ENCODE peak calls at places on chromosomes 6 and 20, in four cellular contexts. One of them, this sample, is unnamed.

GRCh38 chr6:33961686-33962085 is 157.9 kb upstream of the MLN start:
- DNase-seq in left lung: no peak
- DNase-seq in AG04450: no peak
- DNase-seq in AG10803: no peak
- DNase-seq in this sample: no peak

GRCh38 chr20:46151936-46152335 is 33.8 kb downstream of the CD40 start:
- DNase-seq in left lung: no peak
- DNase-seq in AG04450: no peak
- DNase-seq in AG10803: no peak
- DNase-seq in this sample: no peak

GRCh38 chr6:63437058-63437457 is 117.3 kb upstream of the LGSN start:
- DNase-seq in left lung: no peak
- DNase-seq in AG04450: no peak
- DNase-seq in AG10803: no peak
- DNase-seq in this sample: no peak

GRCh38 chr6:5103250-5103649 is 18.1 kb downstream of the PPP1R3G start:
- DNase-seq in left lung: no peak
- DNase-seq in AG04450: no peak
- DNase-seq in AG10803: no peak
- DNase-seq in this sample: no peak

GRCh38 chr20:57598060-57598459 is 22.2 kb downstream of the ZBP1 start:
- DNase-seq in left lung: no peak
- DNase-seq in AG04450: no peak
- DNase-seq in AG10803: no peak
- DNase-seq in this sample: no peak

GRCh38 chr6:137707590-137708360 is 159.3 kb upstream of the TNFAIP3 start:
- DNase-seq in left lung: peak; percentile 71
- DNase-seq in AG04450: peak; percentile 47
- DNase-seq in AG10803: peak; percentile 86
- DNase-seq in this sample: peak; percentile 42

GRCh38 chr6:158717341-158718328 is 67.8 kb downstream of the SYTL3 start:
- DNase-seq in left lung: no peak
- DNase-seq in AG04450: no peak
- DNase-seq in AG10803: no peak
- DNase-seq in this sample: no peak

GRCh38 chr6:105359419-105360366 is 43.2 kb downstream of the PREP start:
- DNase-seq in left lung: no peak
- DNase-seq in AG04450: peak; percentile 81
- DNase-seq in AG10803: peak; percentile 93
- DNase-seq in this sample: peak; percentile 84

GRCh38 chr6:73624896-73625295 is 28.9 kb downstream of the SLC17A5 start:
- DNase-seq in left lung: no peak
- DNase-seq in AG04450: no peak
- DNase-seq in AG10803: no peak
- DNase-seq in this sample: no peak

GRCh38 chr20:23157741-23158140 is 71.6 kb upstream of the CD93 start:
- DNase-seq in left lung: no peak
- DNase-seq in AG04450: no peak
- DNase-seq in AG10803: no peak
- DNase-seq in this sample: no peak

GRCh38 chr6:158784505-158784904 is 34.7 kb downstream of the EZR start:
- DNase-seq in left lung: no peak
- DNase-seq in AG04450: no peak
- DNase-seq in AG10803: peak; percentile 36
- DNase-seq in this sample: no peak

GRCh38 chr6:122718616-122719015 is 60.9 kb upstream of the FABP7 start:
- DNase-seq in left lung: no peak
- DNase-seq in AG04450: no peak
- DNase-seq in AG10803: no peak
- DNase-seq in this sample: no peak

GRCh38 chr6:119323926-119324325 is 25.6 kb downstream of the MAN1A1 start:
- DNase-seq in left lung: no peak
- DNase-seq in AG04450: no peak
- DNase-seq in AG10803: no peak
- DNase-seq in this sample: no peak

GRCh38 chr6:148855744-148856143 is 108.9 kb downstream of the UST start:
- DNase-seq in left lung: no peak
- DNase-seq in AG04450: no peak
- DNase-seq in AG10803: no peak
- DNase-seq in this sample: no peak

GRCh38 chr6:146770965-146771735 is 172.4 kb downstream of the ADGB start:
- DNase-seq in left lung: peak; percentile 50
- DNase-seq in AG04450: no peak
- DNase-seq in AG10803: peak; percentile 51
- DNase-seq in this sample: no peak

GRCh38 chr6:14002176-14002947 is 77.6 kb downstream of the RNF182 start:
- DNase-seq in left lung: no peak
- DNase-seq in AG04450: no peak
- DNase-seq in AG10803: no peak
- DNase-seq in this sample: no peak

GRCh38 chr6:152952866-152953509 is 29.9 kb downstream of the FBXO5 start:
- DNase-seq in left lung: no peak
- DNase-seq in AG04450: no peak
- DNase-seq in AG10803: peak; percentile 56
- DNase-seq in this sample: no peak

GRCh38 chr20:64077876-64078551 is 1.3 kb downstream of the RGS19 start:
- DNase-seq in left lung: peak; percentile 69
- DNase-seq in AG04450: no peak
- DNase-seq in AG10803: no peak
- DNase-seq in this sample: no peak

GRCh38 chr6:50091641-50092040 is 41.9 kb upstream of the DEFB112 start:
- DNase-seq in left lung: no peak
- DNase-seq in AG04450: no peak
- DNase-seq in AG10803: peak; percentile 67
- DNase-seq in this sample: no peak

GRCh38 chr20:8213831-8214587 is 81.9 kb downstream of the PLCB1 start:
- DNase-seq in left lung: no peak
- DNase-seq in AG04450: no peak
- DNase-seq in AG10803: no peak
- DNase-seq in this sample: no peak

GRCh38 chr6:147726342-147726741 is 217.9 kb downstream of the SAMD5 start:
- DNase-seq in left lung: no peak
- DNase-seq in AG04450: no peak
- DNase-seq in AG10803: no peak
- DNase-seq in this sample: no peak

GRCh38 chr6:142682985-142683384 is 262.0 kb downstream of the HIVEP2 start:
- DNase-seq in left lung: no peak
- DNase-seq in AG04450: no peak
- DNase-seq in AG10803: no peak
- DNase-seq in this sample: no peak

GRCh38 chr6:53771780-53772624 is 22.8 kb upstream of the LRRC1 start:
- DNase-seq in left lung: no peak
- DNase-seq in AG04450: no peak
- DNase-seq in AG10803: peak; percentile 36
- DNase-seq in this sample: peak; percentile 56

GRCh38 chr20:25205277-25206062 is 10.0 kb downstream of the ENTPD6 start:
- DNase-seq in left lung: no peak
- DNase-seq in AG04450: no peak
- DNase-seq in AG10803: no peak
- DNase-seq in this sample: no peak

GRCh38 chr6:161434921-161435411 is 161.1 kb upstream of the AGPAT4 start:
- DNase-seq in left lung: no peak
- DNase-seq in AG04450: peak; percentile 93
- DNase-seq in AG10803: peak; percentile 99
- DNase-seq in this sample: peak; percentile 99

GRCh38 chr6:13524801-13525508 is 37.6 kb upstream of the GFOD1 start:
- DNase-seq in left lung: no peak
- DNase-seq in AG04450: no peak
- DNase-seq in AG10803: no peak
- DNase-seq in this sample: no peak

GRCh38 chr20:47438464-47439381 is 63.0 kb upstream of the NCOA3 start:
- DNase-seq in left lung: peak; percentile 39
- DNase-seq in AG04450: no peak
- DNase-seq in AG10803: no peak
- DNase-seq in this sample: no peak

GRCh38 chr20:48189177-48189576 is 403.9 kb upstream of the SULF2 start:
- DNase-seq in left lung: no peak
- DNase-seq in AG04450: no peak
- DNase-seq in AG10803: peak; percentile 61
- DNase-seq in this sample: no peak

GRCh38 chr6:158003910-158004695 is 22.4 kb downstream of the SYNJ2 start:
- DNase-seq in left lung: no peak
- DNase-seq in AG04450: no peak
- DNase-seq in AG10803: no peak
- DNase-seq in this sample: no peak

GRCh38 chr20:41969656-41970055 is 351.5 kb upstream of the CHD6 start:
- DNase-seq in left lung: no peak
- DNase-seq in AG04450: no peak
- DNase-seq in AG10803: no peak
- DNase-seq in this sample: no peak

GRCh38 chr6:129774697-129775447 is 64.9 kb upstream of the ARHGAP18 start:
- DNase-seq in left lung: peak; percentile 76
- DNase-seq in AG04450: peak; percentile 52
- DNase-seq in AG10803: peak; percentile 83
- DNase-seq in this sample: no peak

GRCh38 chr6:135250751-135251356 is 69.7 kb downstream of the MYB start:
- DNase-seq in left lung: no peak
- DNase-seq in AG04450: no peak
- DNase-seq in AG10803: no peak
- DNase-seq in this sample: no peak

GRCh38 chr20:4112490-4113420 is 97.4 kb upstream of the RNF24 start:
- DNase-seq in left lung: no peak
- DNase-seq in AG04450: no peak
- DNase-seq in AG10803: peak; percentile 55
- DNase-seq in this sample: no peak

DNA sequence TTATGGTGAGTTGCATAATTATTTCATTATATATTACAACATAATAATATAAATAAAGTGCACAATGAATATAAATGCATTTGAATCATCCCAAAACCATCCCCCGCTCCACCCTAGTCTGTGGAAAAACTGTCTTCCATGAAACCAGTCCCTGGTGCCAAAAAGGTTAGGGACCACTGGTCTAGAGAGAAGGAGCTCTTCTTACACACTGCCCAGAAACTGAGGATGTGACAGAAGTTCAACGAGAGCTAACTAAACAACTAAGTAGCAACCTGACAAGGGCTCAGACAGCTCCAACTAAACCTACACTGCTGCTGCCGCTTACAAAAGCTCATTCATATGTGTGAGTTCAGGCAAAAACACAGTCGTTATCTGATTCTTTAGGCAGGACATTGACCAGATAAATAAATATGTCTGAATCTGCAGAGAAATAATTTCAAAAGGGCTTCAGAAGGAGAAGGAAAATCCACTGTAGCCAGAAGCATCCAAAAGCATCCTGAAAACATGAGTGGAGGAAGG is 125.9 kb downstream of the ATXN1 start:
- DNase-seq in left lung: no peak
- DNase-seq in AG04450: no peak
- DNase-seq in AG10803: no peak
- DNase-seq in this sample: no peak
- H3K4me3 ChIP-seq in left lung: no peak overlapping the region
- H3K4me3 ChIP-seq in AG04450: no peak overlapping the region
- H3K4me3 ChIP-seq in AG10803: no peak overlapping the region
- H3K4me3 ChIP-seq in this sample: no peak overlapping the region

DNA sequence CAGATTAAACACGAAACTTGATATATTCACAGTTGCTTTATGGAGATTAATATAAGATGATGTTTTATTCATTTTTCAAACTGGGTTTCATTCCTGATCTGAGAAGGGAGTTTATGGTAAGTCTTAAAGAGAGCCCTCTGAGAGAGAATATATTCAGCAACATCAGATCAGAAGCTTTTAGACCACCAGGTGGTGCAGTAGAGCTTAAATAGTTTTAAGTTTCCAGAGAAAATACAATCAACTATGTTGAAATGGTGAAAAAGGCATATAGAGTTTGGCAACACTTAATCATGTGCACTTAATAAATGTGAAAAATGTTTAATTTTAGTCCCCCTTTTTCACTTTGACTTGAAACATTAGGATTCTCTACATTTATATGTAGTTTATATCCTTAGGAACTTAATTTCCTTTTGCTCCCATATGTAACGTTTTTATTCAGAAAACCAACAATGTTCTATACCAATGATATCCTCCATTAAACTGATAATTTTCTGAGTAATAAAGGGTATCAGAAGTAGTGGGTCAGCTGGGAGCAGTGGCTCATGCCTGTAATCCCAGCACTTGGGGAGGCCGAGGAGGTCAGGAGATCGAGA is 86.3 kb upstream of the CLDN20 start:
- DNase-seq in left lung: no peak
- DNase-seq in AG04450: peak; percentile 55
- DNase-seq in AG10803: peak; percentile 73
- DNase-seq in this sample: no peak
- TF ChIP-seq CTCF in left lung: peak; percentile 64
- TF ChIP-seq CTCF in AG04450: peak; percentile 70
- TF ChIP-seq CTCF in AG10803: peak; percentile 79
- TF ChIP-seq CTCF in this sample: peak; percentile 68

GRCh38 chr20:34475979-34476736 is 40.1 kb upstream of the DYNLRB1 start:
- DNase-seq in left lung: peak; percentile 37
- DNase-seq in AG04450: no peak
- DNase-seq in AG10803: peak; percentile 15
- DNase-seq in this sample: no peak
- H3K4me3 ChIP-seq in left lung: no peak overlapping the region
- H3K4me3 ChIP-seq in AG04450: no peak overlapping the region
- H3K4me3 ChIP-seq in AG10803: no peak overlapping the region
- H3K4me3 ChIP-seq in this sample: no peak overlapping the region

GRCh38 chr6:20454201-20454824 is 52.6 kb downstream of the E2F3 start:
- DNase-seq in left lung: no peak
- DNase-seq in AG04450: no peak
- DNase-seq in AG10803: no peak
- DNase-seq in this sample: no peak
- TF ChIP-seq CTCF in left lung: no peak
- TF ChIP-seq CTCF in AG04450: no peak
- TF ChIP-seq CTCF in AG10803: no peak
- TF ChIP-seq CTCF in this sample: no peak

DNA sequence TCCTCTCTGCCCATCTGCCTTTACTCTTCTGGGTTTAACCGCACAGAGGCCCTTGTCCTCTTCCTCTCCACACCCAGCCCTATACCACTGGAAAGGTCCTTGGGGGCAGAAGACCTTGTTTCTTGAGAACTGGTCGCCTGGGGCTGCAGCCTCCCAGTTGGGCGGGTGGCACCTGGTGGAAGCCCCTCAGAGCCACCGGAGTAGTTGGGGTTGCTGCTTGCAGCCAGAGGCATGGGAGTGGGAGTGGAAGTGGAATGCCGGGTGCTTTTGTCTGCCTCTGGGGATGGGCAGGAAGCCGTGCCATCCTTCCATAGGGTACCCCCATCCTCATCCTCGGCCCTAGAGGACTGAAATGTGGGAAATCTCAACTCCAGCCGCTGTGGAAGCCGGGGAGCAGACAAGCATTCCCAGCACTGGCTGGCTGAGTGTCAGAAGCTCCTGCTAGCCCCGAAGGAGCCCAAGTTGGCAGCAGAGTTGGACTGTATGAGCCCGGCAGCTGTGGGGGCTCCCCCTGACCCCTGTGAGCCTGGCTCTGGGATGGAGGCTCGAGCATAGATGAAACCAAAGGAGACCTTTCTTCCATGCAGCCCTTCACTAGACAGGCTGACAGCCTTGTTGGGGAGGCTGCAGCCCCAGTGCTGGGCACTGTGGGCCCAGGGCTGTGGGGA is 1.2 kb downstream of the VSTM2L start:
- DNase-seq in left lung: no peak
- DNase-seq in AG04450: no peak
- DNase-seq in AG10803: no peak
- DNase-seq in this sample: no peak
- H3K4me3 ChIP-seq in left lung: peak overlapping the region; percentile 40
- H3K4me3 ChIP-seq in AG04450: no peak overlapping the region
- H3K4me3 ChIP-seq in AG10803: no peak overlapping the region
- H3K4me3 ChIP-seq in this sample: no peak overlapping the region